ENCODE peak calls at places on chromosomes 13 and 19, in four cellular contexts. J is uterus, S is upper lobe of left lung, K is thoracic aorta. O is an unnamed sample.

GRCh38 chr19:44050740-44051653 is 839 bp upstream of the ZNF223 start:
- DNase-seq in J (no peak), S (peak; percentile 31), K (no peak), O (no peak)

GRCh38 chr19:10228925-10229324 is 2.2 kb downstream of the S1PR2 start:
- DNase-seq in J (no peak), S (no peak), K (no peak), O (no peak)

GRCh38 chr13:44746690-44747089 is 170.6 kb upstream of the TSC22D1 start:
- DNase-seq in J (no peak), S (no peak), K (no peak), O (no peak)

GRCh38 chr13:100710176-100710575 is 35.6 kb upstream of the TMTC4 start:
- DNase-seq in J (no peak), S (no peak), K (no peak), O (no peak)

GRCh38 chr13:25881946-25882574 is 169.8 kb downstream of the SHISA2 start:
- DNase-seq in J (no peak), S (no peak), K (no peak), O (no peak)

GRCh38 chr13:101911752-101912151 is 459.3 kb downstream of the ITGBL1 start:
- DNase-seq in J (no peak), S (no peak), K (no peak), O (no peak)

GRCh38 chr19:5014941-5015340 is 46.0 kb downstream of the KDM4B start:
- DNase-seq in J (no peak), S (no peak), K (no peak), O (no peak)

GRCh38 chr19:19679176-19680073 is 10.8 kb downstream of the ZNF101 start:
- DNase-seq in J (no peak), S (no peak), K (no peak), O (no peak)

GRCh38 chr13:84433024-84433423 is 550.8 kb upstream of the SLITRK1 start:
- DNase-seq in J (no peak), S (no peak), K (no peak), O (no peak)

GRCh38 chr13:27083183-27083582 is 88.4 kb downstream of the USP12 start:
- DNase-seq in J (no peak), S (no peak), K (no peak), O (no peak)

GRCh38 chr19:6023085-6023682 is 45.2 kb upstream of the RANBP3 start:
- DNase-seq in J (peak; percentile 45), S (no peak), K (no peak), O (no peak)

GRCh38 chr19:54661846-54662489 is 817 bp upstream of the LILRB4 start:
- DNase-seq in J (no peak), S (no peak), K (no peak), O (no peak)

GRCh38 chr13:26324867-26325266 is 70.9 kb downstream of the CDK8 start:
- DNase-seq in J (no peak), S (no peak), K (no peak), O (no peak)

GRCh38 chr13:46761866-46762265 is 35.1 kb downstream of the ESD start:
- DNase-seq in J (no peak), S (no peak), K (no peak), O (no peak)

GRCh38 chr13:79062291-79062690 is 343.8 kb downstream of the RBM26 start:
- DNase-seq in J (no peak), S (no peak), K (no peak), O (no peak)

GRCh38 chr19:17337675-17338439 is 504 bp downstream of the GTPBP3 start:
- DNase-seq in J (no peak), S (no peak), K (no peak), O (peak; percentile 63)

GRCh38 chr13:73077867-73078266 is 19.1 kb downstream of the KLF5 start:
- DNase-seq in J (no peak), S (no peak), K (no peak), O (no peak)

GRCh38 chr19:54464624-54465266 is 1.2 kb upstream of the LENG9 start:
- DNase-seq in J (peak; percentile 77), S (peak; percentile 92), K (peak; percentile 74), O (peak; percentile 95)

GRCh38 chr13:75333103-75333502 is 148.9 kb downstream of the TBC1D4 start:
- DNase-seq in J (no peak), S (no peak), K (no peak), O (no peak)

GRCh38 chr13:98626298-98626940 is 49.5 kb upstream of the STK24 start:
- DNase-seq in J (no peak), S (no peak), K (no peak), O (no peak)

GRCh38 chr13:20192470-20193141 is at the start of gene GJB2:
- DNase-seq in J (no peak), S (no peak), K (no peak), O (no peak)

GRCh38 chr13:40480012-40480914 is 186.2 kb downstream of the FOXO1 start:
- DNase-seq in J (no peak), S (no peak), K (no peak), O (no peak)

GRCh38 chr19:8069116-8069973 is 16.8 kb downstream of the CCL25 start:
- DNase-seq in J (no peak), S (no peak), K (no peak), O (no peak)

GRCh38 chr13:79810671-79811070 is 329.7 kb downstream of the NDFIP2 start:
- DNase-seq in J (no peak), S (no peak), K (no peak), O (no peak)

GRCh38 chr13:40345654-40346372 is 320.6 kb downstream of the FOXO1 start:
- DNase-seq in J (no peak), S (no peak), K (no peak), O (no peak)

GRCh38 chr19:37986048-37986750 is 79.2 kb downstream of the SIPA1L3 start:
- DNase-seq in J (no peak), S (no peak), K (no peak), O (no peak)

GRCh38 chr19:56333506-56333905 is 18.9 kb upstream of the ZSCAN5A start:
- DNase-seq in J (no peak), S (peak; percentile 26), K (no peak), O (no peak)

GRCh38 chr13:85509512-85509911 is 289.7 kb downstream of the SLITRK6 start:
- DNase-seq in J (no peak), S (no peak), K (no peak), O (no peak)

GRCh38 chr19:31538879-31539278 is 189.6 kb upstream of the TSHZ3 start:
- DNase-seq in J (no peak), S (no peak), K (no peak), O (no peak)

GRCh38 chr19:10112037-10112751 is 701 bp downstream of the P2RY11 start:
- DNase-seq in J (no peak), S (peak; percentile 44), K (no peak), O (no peak)

GRCh38 chr19:5623397-5624153 is 692 bp downstream of the SAFB start:
- DNase-seq in J (no peak), S (no peak), K (no peak), O (no peak)

GRCh38 chr13:33676045-33676699 is 141.8 kb upstream of the RFC3 start:
- DNase-seq in J (no peak), S (no peak), K (no peak), O (no peak)

GRCh38 chr13:42798118-42798517 is 16.7 kb downstream of the FAM216B start:
- DNase-seq in J (no peak), S (no peak), K (no peak), O (no peak)

GRCh38 chr19:12425501-12426274 is 15.1 kb downstream of the ZNF443 start:
- DNase-seq in J (no peak), S (no peak), K (no peak), O (no peak)

DNA sequence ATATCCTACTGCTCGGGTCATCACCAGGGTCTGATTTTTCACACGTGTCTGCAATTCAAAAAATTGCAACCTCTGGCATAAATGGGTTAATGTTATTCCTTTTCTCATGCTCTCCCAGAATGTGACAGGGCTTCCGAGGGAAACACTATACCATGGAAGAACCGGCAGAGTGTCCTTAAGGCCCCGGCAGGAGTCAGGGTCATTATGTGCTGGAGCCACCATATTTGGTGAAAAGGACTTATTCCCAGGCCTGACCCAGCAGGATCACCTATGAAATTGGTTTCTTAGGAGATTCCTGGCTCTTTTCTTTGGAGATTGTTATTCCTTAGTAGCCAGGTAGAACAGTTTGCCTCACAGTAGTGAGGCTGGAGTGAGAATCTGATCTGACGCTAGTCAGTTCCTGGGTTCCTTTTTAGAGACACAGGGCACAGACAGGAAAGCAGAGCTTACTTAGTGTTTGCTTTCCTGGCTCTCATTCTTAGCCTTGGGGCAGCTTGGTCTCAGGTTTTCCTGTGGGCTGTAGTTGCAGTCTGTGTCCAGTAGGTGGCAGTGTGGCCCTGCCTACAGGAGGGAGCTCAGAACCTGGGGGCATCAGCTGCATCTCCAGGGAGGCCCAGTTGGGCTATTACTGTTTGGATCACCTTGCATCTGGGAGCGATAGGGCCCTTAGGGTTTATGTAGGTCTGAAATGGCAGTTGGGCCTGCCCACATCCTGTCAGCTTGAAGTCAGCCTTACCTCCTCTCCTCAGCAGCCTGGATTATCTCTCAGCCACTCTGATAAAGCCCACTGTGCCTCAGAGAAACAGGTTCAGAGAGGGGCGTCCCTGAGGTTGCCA is 12.4 kb downstream of the SNRNP70 start:
- DNase-seq in J (peak; percentile 69), S (peak; percentile 63), K (no peak), O (no peak)
- TF ChIP-seq CTCF in J (peak; percentile 96), S (peak; percentile 98), K (peak; percentile 100), O (peak; percentile 96)

DNA sequence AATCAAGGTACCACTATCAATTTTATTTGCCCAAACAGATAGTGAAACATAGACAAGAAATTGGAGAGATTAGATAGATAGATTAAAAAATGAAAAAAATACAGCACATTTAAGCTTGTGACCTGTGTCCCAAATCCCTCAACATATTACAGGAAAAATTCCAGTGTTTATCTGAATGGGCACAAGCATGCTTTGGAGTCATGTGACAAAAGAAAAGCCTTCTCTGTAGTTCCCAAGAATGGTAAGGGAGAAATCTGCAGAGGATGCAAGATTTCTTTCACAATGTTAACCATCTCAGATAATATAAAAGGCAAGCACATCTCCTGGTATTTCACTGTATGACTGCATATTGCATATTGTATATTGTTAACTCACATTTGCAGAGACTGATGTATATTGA is 168.0 kb downstream of the PCDH9 start:
- DNase-seq in J (no peak), S (no peak), K (no peak), O (no peak)
- H3K4me3 ChIP-seq in J (no peak overlapping the region), S (no peak overlapping the region), K (no peak overlapping the region), O (no peak overlapping the region)

GRCh38 chr19:50894478-50895356 is 16.5 kb downstream of the KLK4 start:
- DNase-seq in J (no peak), S (no peak), K (no peak), O (no peak)

GRCh38 chr19:50891253-50891625 is 18.0 kb downstream of the KLK2 start:
- DNase-seq in J (no peak), S (no peak), K (no peak), O (no peak)

GRCh38 chr19:50896591-50897190 is 14.5 kb downstream of the KLK4 start:
- DNase-seq in J (no peak), S (no peak), K (no peak), O (no peak)

GRCh38 chr19:50890422-50891252 is 17.4 kb downstream of the KLK2 start:
- DNase-seq in J (no peak), S (no peak), K (no peak), O (no peak)

GRCh38 chr19:50893047-50893737 is 18.0 kb downstream of the KLK4 start:
- DNase-seq in J (no peak), S (no peak), K (no peak), O (no peak)
- H3K27ac ChIP-seq in J (no peak overlapping the region), S (no peak overlapping the region), K (no peak overlapping the region), O (no peak overlapping the region)

DNA sequence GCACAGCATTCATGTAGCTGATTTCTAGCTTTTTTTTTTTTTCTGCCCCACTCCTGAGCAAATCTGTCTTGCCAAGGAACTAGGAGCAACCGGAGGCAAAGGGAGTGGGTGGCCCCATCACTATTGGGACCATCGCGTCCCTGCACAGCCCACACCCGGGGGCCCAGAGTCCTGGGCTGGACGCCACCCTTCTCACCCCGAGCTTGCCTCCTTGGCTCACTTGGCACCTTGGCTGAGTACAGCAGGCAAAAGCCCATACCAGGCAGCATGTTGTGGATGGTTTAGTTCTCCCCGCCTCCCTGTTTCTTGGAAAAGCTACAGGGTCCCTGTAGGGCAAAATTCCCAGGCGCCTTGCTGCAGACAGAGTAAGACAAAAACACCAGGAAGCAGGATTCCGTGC is 13.7 kb downstream of the SMIM24 start:
- DNase-seq in J (peak; percentile 40), S (no peak), K (peak; percentile 46), O (no peak)
- TF ChIP-seq CTCF in J (no peak), S (no peak), K (no peak), O (no peak)

O was measured in RWPE2.